ENCODE peak calls at places on chromosomes 6 and 20, in four cellular contexts. K, V, Z and I are unnamed samples. For H3K4me1, the result is how much of the 10 kb centered on the place peaks cover.

GRCh38 chr6:64672651-64673050 is 1034.4 kb downstream of the EYS start:
- DNase-seq in Z (no peak), K (no peak), V (no peak), I (no peak)

GRCh38 chr6:150177260-150178246 is 34.7 kb downstream of the PPP1R14C start:
- DNase-seq in K (peak), V (peak), Z (peak), I (no peak)

GRCh38 chr6:98832282-98833100 is 1.9 kb upstream of the POU3F2 start:
- DNase-seq in Z (peak), V (no peak), K (no peak), I (peak)

GRCh38 chr20:59667131-59667530 is 62.8 kb downstream of the PHACTR3 start:
- DNase-seq in V (no peak), Z (no peak), K (no peak), I (peak)

GRCh38 chr6:133092771-133093170 is 148.4 kb upstream of the EYA4 start:
- DNase-seq in K (no peak), V (no peak), Z (no peak), I (no peak)

GRCh38 chr6:79467716-79468115 is 69.5 kb downstream of the LCA5 start:
- DNase-seq in V (no peak), Z (no peak), K (no peak), I (no peak)

GRCh38 chr6:25623065-25623464 is 28.9 kb upstream of the SCGN start:
- DNase-seq in K (no peak), V (no peak), Z (no peak), I (no peak)

GRCh38 chr20:51573576-51574243 is 31.2 kb upstream of the NFATC2 start:
- DNase-seq in Z (no peak), V (no peak), K (no peak), I (no peak)

GRCh38 chr6:56024931-56025330 is 149.5 kb upstream of the BMP5 start:
- DNase-seq in K (no peak), Z (no peak), V (no peak), I (peak)

GRCh38 chr6:32852018-32852843 is 1.3 kb downstream of the TAP1 start:
- DNase-seq in K (no peak), Z (no peak), V (peak), I (peak)

GRCh38 chr6:82270791-82271392 is 23.3 kb upstream of the IBTK start:
- DNase-seq in V (no peak), Z (peak), K (peak), I (peak)

GRCh38 chr6:110357696-110358535 is at the start of gene METTL24:
- DNase-seq in Z (peak), V (no peak), K (no peak), I (no peak)

GRCh38 chr6:125421853-125422252 is 120.1 kb upstream of the HDDC2 start:
- DNase-seq in K (peak), V (peak), Z (peak), I (peak)

GRCh38 chr6:157265630-157266029 is 57.7 kb downstream of the TMEM242 start:
- DNase-seq in K (no peak), Z (no peak), V (no peak), I (no peak)

GRCh38 chr20:60512436-60512835 is 554.2 kb downstream of the CDH26 start:
- DNase-seq in K (no peak), Z (no peak), V (no peak), I (peak)

GRCh38 chr6:108200631-108201030 is 34.8 kb downstream of the NR2E1 start:
- DNase-seq in V (no peak), K (peak), Z (no peak), I (peak)

GRCh38 chr6:107458687-107459282 is 579 bp downstream of the PDSS2 start:
- DNase-seq in V (peak), K (no peak), Z (peak), I (no peak)

GRCh38 chr6:51711876-51712275 is 375.5 kb downstream of the PKHD1 start:
- DNase-seq in V (no peak), K (no peak), Z (no peak), I (no peak)

GRCh38 chr20:33650753-33651561 is 11.2 kb upstream of the C20orf144 start:
- DNase-seq in V (no peak), Z (no peak), K (no peak), I (no peak)

GRCh38 chr20:63658749-63659187 is 656 bp downstream of the RTEL1 start:
- DNase-seq in Z (no peak), V (peak), K (no peak), I (no peak)

GRCh38 chr6:109284675-109285074 is 97.6 kb downstream of the CD164 start:
- DNase-seq in V (no peak), Z (no peak), K (no peak), I (no peak)

GRCh38 chr6:53857318-53858094 is 62.7 kb downstream of the LRRC1 start:
- DNase-seq in K (no peak), Z (no peak), V (no peak), I (no peak)

GRCh38 chr20:10876558-10876957 is 202.8 kb upstream of the JAG1 start:
- DNase-seq in K (no peak), V (no peak), Z (no peak), I (no peak)

GRCh38 chr6:136526196-136526930 is 23.9 kb downstream of the MAP7 start:
- DNase-seq in V (peak), Z (peak), K (peak), I (no peak)

GRCh38 chr6:95280690-95281273 is 296.6 kb upstream of the MANEA start:
- DNase-seq in Z (peak), V (no peak), K (peak), I (no peak)

GRCh38 chr20:35768731-35769664 is 2.8 kb upstream of the PHF20 start:
- DNase-seq in Z (peak), K (peak), V (peak), I (peak)

GRCh38 chr6:99589907-99590493 is 16.6 kb upstream of the PRDM13 start:
- DNase-seq in K (no peak), Z (no peak), V (no peak), I (no peak)

GRCh38 chr6:31114970-31115849 is 610 bp downstream of the PSORS1C1 start:
- DNase-seq in K (peak), Z (no peak), V (no peak), I (no peak)

GRCh38 chr6:79543411-79543810 is 6.2 kb upstream of the LCA5 start:
- DNase-seq in K (no peak), Z (no peak), V (no peak), I (no peak)

GRCh38 chr20:38870733-38871559 is 55.3 kb upstream of the FAM83D start:
- DNase-seq in K (peak), Z (no peak), V (no peak), I (no peak)

GRCh38 chr20:38872036-38872435 is 54.2 kb upstream of the FAM83D start:
- DNase-seq in V (no peak), K (peak), Z (no peak), I (no peak)

GRCh38 chr20:38873050-38873581 is 53.1 kb upstream of the FAM83D start:
- DNase-seq in K (no peak), Z (no peak), V (no peak), I (no peak)

GRCh38 chr20:38871560-38871953 is 54.7 kb upstream of the FAM83D start:
- DNase-seq in Z (no peak), K (no peak), V (no peak), I (no peak)

GRCh38 chr20:38872491-38873049 is 53.6 kb upstream of the FAM83D start:
- DNase-seq in K (no peak), V (no peak), Z (no peak), I (no peak)
- H3K4me1 ChIP-seq in K (under half), V (half or more), Z (under half), I (under half)

GRCh38 chr6:4320860-4321259 is 185.5 kb upstream of the ECI2 start:
- DNase-seq in K (peak), V (no peak), Z (no peak), I (peak)

GRCh38 chr6:4322134-4322845 is 186.9 kb upstream of the ECI2 start:
- DNase-seq in K (no peak), V (no peak), Z (no peak), I (no peak)

GRCh38 chr6:4322846-4323309 is 187.5 kb upstream of the ECI2 start:
- DNase-seq in V (no peak), Z (no peak), K (peak), I (no peak)

GRCh38 chr6:4323322-4323721 is 187.9 kb upstream of the ECI2 start:
- DNase-seq in V (no peak), Z (no peak), K (no peak), I (no peak)

GRCh38 chr6:4319992-4320683 is 184.8 kb upstream of the ECI2 start:
- DNase-seq in K (peak), V (no peak), Z (no peak), I (no peak)
- H3K4me1 ChIP-seq in K (half or more), V (half or more), Z (under half), I (under half)

GRCh38 chr6:12342664-12343063 is 52.5 kb downstream of the EDN1 start:
- DNase-seq in K (peak), V (no peak), Z (no peak), I (no peak)
- H3K4me1 ChIP-seq in K (half or more), V (under half), Z (under half), I (under half)

DNA sequence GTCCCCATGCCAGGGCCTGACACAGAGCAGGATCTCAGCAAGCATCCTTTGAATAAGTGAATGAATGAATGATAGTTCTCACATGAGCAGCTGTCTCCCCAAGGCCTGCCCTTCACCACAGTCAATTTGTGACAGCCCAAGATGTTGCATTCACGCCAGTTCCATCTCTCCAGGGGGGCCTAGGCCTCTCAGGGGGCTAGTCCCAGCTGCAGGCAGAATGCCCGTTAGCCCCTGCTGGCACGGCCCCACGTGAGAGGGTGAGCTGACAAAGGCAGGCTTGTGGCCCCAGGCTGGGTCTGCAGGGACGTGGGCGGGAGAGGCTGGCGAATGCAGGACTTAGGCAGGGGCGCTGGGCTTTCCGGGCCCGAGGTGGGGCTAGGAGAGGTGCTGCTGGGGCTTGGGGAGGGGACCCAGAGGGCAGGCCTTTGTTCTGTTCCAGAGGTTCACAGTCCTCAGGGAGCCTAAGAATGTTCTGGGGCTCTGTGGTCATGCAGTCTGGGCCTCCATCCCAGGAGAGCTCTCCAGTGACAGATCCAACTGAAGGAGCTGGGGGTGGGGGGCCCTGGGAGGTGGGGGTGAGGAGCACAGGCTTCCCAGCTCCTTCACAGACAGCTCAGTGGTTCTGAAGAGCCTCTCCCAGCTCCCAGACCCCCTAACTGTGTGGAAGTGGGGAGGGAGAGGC is 30.5 kb upstream of the TLDC2 start:
- DNase-seq in Z (no peak), V (no peak), K (no peak), I (no peak)
- H3K4me1 ChIP-seq in Z (under half), V (half or more), K (under half), I (under half)

GRCh38 chr6:13273202-13273930 is 55.0 kb downstream of the TBC1D7 start:
- DNase-seq in V (no peak), Z (no peak), K (no peak), I (no peak)
- H3K4me1 ChIP-seq in V (under half), Z (under half), K (under half), I (under half)

DNA sequence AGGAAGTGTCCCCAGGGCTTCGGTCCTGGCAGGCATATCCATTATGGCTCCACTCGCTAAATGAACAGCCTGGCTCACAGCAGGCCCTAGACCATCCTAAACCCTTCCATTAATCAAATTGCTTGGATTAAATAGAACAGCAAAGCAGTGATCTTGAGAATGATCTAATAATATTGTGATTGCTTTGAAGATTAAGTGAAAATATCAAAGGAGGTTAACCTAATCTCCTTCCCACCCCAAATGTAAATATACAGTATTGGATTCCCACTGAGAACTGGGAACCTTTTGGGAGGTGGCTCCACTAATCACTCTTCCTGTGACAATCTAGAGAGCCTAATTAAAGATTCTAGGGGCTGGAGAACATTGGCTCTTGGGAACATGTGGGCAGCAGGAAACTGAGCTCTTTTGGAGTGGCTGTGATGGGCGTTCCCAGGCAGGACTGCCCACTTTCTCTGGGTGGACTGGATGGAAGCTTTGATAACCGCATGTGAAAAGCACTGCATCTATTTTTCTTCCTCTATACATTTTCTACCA is 68.3 kb upstream of the FRMD1 start:
- DNase-seq in K (no peak), Z (no peak), V (no peak), I (no peak)
- H3K4me1 ChIP-seq in K (under half), Z (under half), V (under half), I (under half)

DNA sequence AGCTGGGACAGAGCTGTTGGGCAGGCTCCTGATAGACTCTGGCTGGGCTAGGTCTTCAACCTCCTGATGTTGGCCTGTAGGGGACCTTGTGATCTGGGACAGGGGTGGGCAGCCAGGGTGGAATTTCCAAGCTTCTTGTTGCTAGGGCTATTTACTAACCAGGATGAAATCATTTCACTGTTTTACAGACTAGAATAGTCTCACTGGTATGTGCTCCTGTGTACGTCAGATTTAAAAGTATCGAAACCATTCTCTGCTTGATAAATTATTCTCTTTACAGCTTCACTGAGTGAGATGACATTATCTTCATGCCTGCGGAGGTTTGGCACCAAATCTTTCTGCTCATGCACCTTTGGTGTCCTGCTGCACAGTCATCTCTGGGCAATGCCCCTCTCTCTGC is 10.8 kb downstream of the EDN1 start:
- DNase-seq in Z (no peak), K (no peak), V (no peak), I (no peak)
- H3K4me1 ChIP-seq in Z (under half), K (half or more), V (under half), I (under half)

GRCh38 chr6:34339971-34340370 is 52.5 kb downstream of the NUDT3 start:
- DNase-seq in K (no peak), V (no peak), Z (no peak), I (no peak)
- H3K4me1 ChIP-seq in K (under half), V (half or more), Z (under half), I (under half)